ENCODE peak calls at places on chromosome 10, in six cellular contexts. S, X, Y, H, E and O are unnamed samples.

GRCh38 chr10:128642502-128642901 is 516.3 kb upstream of the MKI67 start:
- DNase-seq in S (no peak), Y (no peak), X (no peak), E (no peak), H (no peak), O (no peak)

GRCh38 chr10:130244928-130245495 is 108.8 kb downstream of the GLRX3 start:
- DNase-seq in X (no peak), E (no peak), S (no peak), H (no peak), Y (no peak), O (no peak)

GRCh38 chr10:2077231-2077630 is 339.9 kb upstream of the ADARB2 start:
- DNase-seq in H (no peak), X (no peak), Y (no peak), S (no peak), E (no peak), O (no peak)

GRCh38 chr10:113524120-113524519 is 28.7 kb upstream of the HABP2 start:
- DNase-seq in H (no peak), Y (no peak), S (no peak), X (peak), E (peak), O (no peak)

GRCh38 chr10:43265799-43266721 is 805 bp downstream of the RASGEF1A start:
- DNase-seq in S (no peak), X (peak), E (peak), H (no peak), Y (no peak), O (no peak)

GRCh38 chr10:115604627-115605026 is 511.5 kb downstream of the ATRNL1 start:
- DNase-seq in S (no peak), H (no peak), Y (no peak), E (no peak), X (no peak), O (no peak)

GRCh38 chr10:119750391-119751230 is 24.8 kb downstream of the INPP5F start:
- DNase-seq in Y (peak), E (peak), H (peak), X (peak), S (peak), O (peak)

GRCh38 chr10:13483951-13484350 is 44.9 kb downstream of the BEND7 start:
- DNase-seq in H (peak), E (no peak), Y (no peak), X (no peak), S (no peak), O (no peak)

GRCh38 chr10:17427201-17427600 is 27.2 kb downstream of the ST8SIA6 start:
- DNase-seq in X (no peak), E (no peak), S (no peak), Y (no peak), H (no peak), O (no peak)

GRCh38 chr10:58174831-58175230 is 92.9 kb downstream of the IPMK start:
- DNase-seq in Y (no peak), H (no peak), S (no peak), E (no peak), X (no peak), O (no peak)

GRCh38 chr10:132408367-132408781 is 11.4 kb downstream of the PWWP2B start:
- DNase-seq in E (no peak), Y (no peak), H (no peak), S (no peak), X (no peak), O (no peak)

GRCh38 chr10:51768886-51769285 is 69.5 kb upstream of the CSTF2T start:
- DNase-seq in Y (no peak), H (no peak), S (no peak), E (no peak), X (no peak), O (no peak)

GRCh38 chr10:30591249-30591670 is 38.3 kb downstream of the LYZL2 start:
- DNase-seq in X (no peak), S (peak), H (peak), E (no peak), Y (peak), O (peak)

GRCh38 chr10:97991875-97992274 is 38.5 kb downstream of the CRTAC1 start:
- DNase-seq in E (peak), S (peak), X (no peak), H (no peak), Y (no peak), O (peak)

GRCh38 chr10:117362313-117362712 is 12.9 kb downstream of the PDZD8 start:
- DNase-seq in E (no peak), S (no peak), Y (no peak), H (no peak), X (no peak), O (no peak)

GRCh38 chr10:122407375-122408125 is 33.0 kb downstream of the PLEKHA1 start:
- DNase-seq in X (no peak), S (no peak), H (no peak), E (no peak), Y (no peak), O (no peak)

GRCh38 chr10:111551001-111551400 is 474.2 kb downstream of the ADRA2A start:
- DNase-seq in H (no peak), S (no peak), Y (no peak), X (no peak), E (no peak), O (no peak)

GRCh38 chr10:94623572-94623971 is 60.0 kb upstream of the CYP2C18 start:
- DNase-seq in S (no peak), E (no peak), X (no peak), Y (no peak), H (no peak), O (no peak)

GRCh38 chr10:72563327-72563932 is 62.4 kb downstream of the MICU1 start:
- DNase-seq in E (no peak), Y (no peak), S (no peak), H (peak), X (no peak), O (no peak)

GRCh38 chr10:96614515-96614914 is 27.7 kb upstream of the TM9SF3 start:
- DNase-seq in X (no peak), H (no peak), S (no peak), E (no peak), Y (peak), O (no peak)

GRCh38 chr10:132363921-132364593 is 32.1 kb downstream of the LRRC27 start:
- DNase-seq in E (peak), H (no peak), X (no peak), Y (no peak), S (no peak), O (no peak)

GRCh38 chr10:26407406-26407969 is 30.7 kb upstream of the APBB1IP start:
- DNase-seq in S (no peak), E (no peak), H (no peak), X (no peak), Y (no peak), O (no peak)

GRCh38 chr10:112429147-112429546 is 17.6 kb downstream of the ZDHHC6 start:
- DNase-seq in X (no peak), Y (no peak), H (peak), E (no peak), S (no peak), O (no peak)

GRCh38 chr10:85862771-85863170 is 503.8 kb downstream of the GRID1 start:
- DNase-seq in E (no peak), X (no peak), S (no peak), Y (no peak), H (no peak), O (no peak)

GRCh38 chr10:17984056-17984455 is 32.3 kb downstream of the SLC39A12 start:
- DNase-seq in Y (no peak), S (no peak), X (no peak), H (no peak), E (no peak), O (no peak)

GRCh38 chr10:114613237-114613979 is 44.7 kb downstream of the ABLIM1 start:
- DNase-seq in E (no peak), X (no peak), H (no peak), Y (no peak), S (no peak), O (no peak)

GRCh38 chr10:87659571-87660483 is at the start of gene PAPSS2:
- DNase-seq in H (peak), E (peak), X (peak), Y (peak), S (peak), O (peak)

GRCh38 chr10:47239211-47239610 is 60.8 kb upstream of the GDF10 start:
- DNase-seq in Y (no peak), H (no peak), E (no peak), X (no peak), S (no peak), O (no peak)

GRCh38 chr10:103616705-103617361 is 123.3 kb downstream of the NEURL1 start:
- DNase-seq in E (peak), Y (no peak), X (peak), S (no peak), H (no peak), O (no peak)

GRCh38 chr10:101224910-101225823 is 4.1 kb downstream of the LBX1 start:
- DNase-seq in H (peak), E (no peak), X (no peak), Y (no peak), S (no peak), O (no peak)

GRCh38 chr10:107011113-107011512 is 153.4 kb downstream of the SORCS1 start:
- DNase-seq in X (no peak), E (no peak), Y (no peak), H (no peak), S (peak), O (no peak)

GRCh38 chr10:97279121-97279815 is 13.2 kb downstream of the ARHGAP19 start:
- DNase-seq in X (peak), Y (no peak), S (no peak), E (peak), H (no peak), O (no peak)

GRCh38 chr10:130487562-130487961 is 351.4 kb downstream of the GLRX3 start:
- DNase-seq in S (no peak), X (no peak), E (peak), Y (no peak), H (no peak), O (no peak)

GRCh38 chr10:66637273-66638036 is 288.4 kb upstream of the LRRTM3 start:
- DNase-seq in S (no peak), X (no peak), H (no peak), E (no peak), Y (peak), O (no peak)

GRCh38 chr10:32139223-32140073 is 83.2 kb upstream of the KIF5B start:
- DNase-seq in H (no peak), E (peak), S (peak), Y (peak), X (peak), O (peak)
- TF ChIP-seq CTCF in H (no peak), E (no peak), S (no peak), Y (peak), X (no peak), O (no peak)

GRCh38 chr10:77377678-77378352 is 259.8 kb downstream of the KCNMA1 start:
- DNase-seq in H (no peak), E (no peak), Y (no peak), X (no peak), S (no peak), O (no peak)
- TF ChIP-seq CTCF in H (no peak), E (no peak), Y (no peak), X (no peak), S (no peak), O (no peak)

GRCh38 chr10:127198307-127198706 is 1.9 kb upstream of the INSYN2A start:
- DNase-seq in Y (no peak), E (no peak), S (no peak), H (no peak), X (no peak), O (no peak)
- TF ChIP-seq CTCF in Y (no peak), E (no peak), S (no peak), H (no peak), X (no peak), O (no peak)

DNA sequence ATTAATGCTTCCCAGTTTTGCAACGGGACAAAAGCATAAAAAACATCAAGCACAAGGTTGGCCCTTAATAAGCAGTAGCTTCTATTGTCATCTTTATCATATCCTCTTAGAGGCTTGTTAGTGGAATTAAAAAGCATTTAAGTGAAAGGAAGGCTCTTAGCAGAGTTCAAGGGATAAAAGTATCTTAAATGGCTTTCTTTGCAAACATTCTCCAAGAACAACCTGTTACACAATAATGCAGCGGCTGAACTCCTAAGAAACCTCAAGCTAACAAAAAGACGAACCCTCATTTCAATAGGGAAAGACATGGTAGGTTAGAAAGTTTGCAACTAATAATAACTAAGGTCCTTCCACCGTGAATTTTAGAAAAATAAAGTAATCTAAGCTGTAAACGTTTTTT is 82.1 kb downstream of the MPP7 start:
- DNase-seq in H (no peak), Y (no peak), X (no peak), E (no peak), S (no peak), O (no peak)
- TF ChIP-seq CTCF in H (no peak), Y (no peak), X (no peak), E (no peak), S (no peak), O (no peak)

GRCh38 chr10:126500866-126501265 is 112.6 kb upstream of the ADAM12 start:
- DNase-seq in E (no peak), X (no peak), S (no peak), H (no peak), Y (no peak), O (no peak)

GRCh38 chr10:126504761-126505112 is 116.5 kb upstream of the ADAM12 start:
- DNase-seq in Y (no peak), S (no peak), H (no peak), E (no peak), X (no peak), O (no peak)

GRCh38 chr10:126502481-126502880 is 114.2 kb upstream of the ADAM12 start:
- DNase-seq in E (no peak), X (no peak), S (no peak), Y (no peak), H (no peak), O (no peak)

GRCh38 chr10:126501828-126502227 is 113.6 kb upstream of the ADAM12 start:
- DNase-seq in S (no peak), Y (no peak), H (no peak), E (no peak), X (no peak), O (no peak)

GRCh38 chr10:126504051-126504760 is 115.9 kb upstream of the ADAM12 start:
- DNase-seq in E (no peak), Y (no peak), H (peak), S (peak), X (no peak), O (peak)
- TF ChIP-seq CTCF in E (no peak), Y (peak), H (peak), S (peak), X (peak), O (peak)

GRCh38 chr10:62636825-62637248 is 167.7 kb upstream of the ADO start:
- DNase-seq in S (no peak), H (no peak), X (no peak), Y (no peak), E (no peak), O (no peak)

GRCh38 chr10:62640386-62640785 is 164.1 kb upstream of the ADO start:
- DNase-seq in X (peak), H (no peak), Y (peak), E (no peak), S (no peak), O (no peak)

GRCh38 chr10:62637249-62638061 is 167.1 kb upstream of the ADO start:
- DNase-seq in E (no peak), S (no peak), H (peak), Y (no peak), X (no peak), O (no peak)

GRCh38 chr10:62639139-62639538 is 165.4 kb upstream of the ADO start:
- DNase-seq in H (no peak), Y (no peak), S (no peak), E (no peak), X (no peak), O (no peak)

DNA sequence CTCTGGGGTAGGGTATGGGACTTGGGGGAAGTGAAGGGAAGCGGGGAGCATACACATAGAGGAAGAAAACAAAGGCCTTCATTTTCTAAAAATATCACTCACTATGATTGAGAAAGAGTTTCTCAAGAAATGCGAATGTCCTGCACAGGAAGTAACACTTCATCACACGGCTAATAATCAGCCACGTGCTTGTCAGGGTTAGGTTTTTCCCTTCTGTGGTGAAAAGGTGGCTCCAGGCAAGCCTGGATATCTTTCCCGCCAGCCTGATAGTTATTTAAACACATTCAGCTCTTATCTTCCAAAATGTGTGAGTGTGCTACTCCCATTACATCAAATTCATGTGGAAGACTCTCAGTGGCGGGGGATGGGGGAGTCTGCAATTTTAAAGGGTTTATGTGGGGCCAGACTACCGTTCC is 166.4 kb upstream of the ADO start:
- DNase-seq in E (no peak), X (no peak), H (peak), Y (no peak), S (no peak), O (no peak)
- TF ChIP-seq CTCF in E (no peak), X (no peak), H (no peak), Y (no peak), S (no peak), O (no peak)

DNA sequence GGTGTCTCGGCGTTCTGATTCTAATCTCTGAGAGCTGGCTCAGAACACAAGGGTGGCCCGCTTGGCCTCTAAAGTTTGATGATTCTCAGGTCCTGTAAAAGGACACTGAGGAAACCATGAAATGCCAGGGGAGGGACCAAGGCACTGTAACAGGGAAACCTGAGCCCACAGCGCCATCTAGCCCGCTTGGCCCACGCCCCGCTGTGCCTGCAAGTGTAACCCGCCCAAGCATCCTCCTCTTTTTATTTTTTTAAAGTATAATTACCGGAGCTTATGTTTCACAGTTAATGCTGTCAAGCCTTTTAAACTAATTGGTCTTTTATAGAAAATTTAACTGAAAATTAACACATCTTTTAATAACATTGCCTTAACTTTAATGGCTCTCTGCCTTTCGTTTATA is 734.7 kb downstream of the KCNMA1 start:
- DNase-seq in E (no peak), H (peak), X (no peak), Y (peak), S (peak), O (peak)
- TF ChIP-seq CTCF in E (no peak), H (peak), X (no peak), Y (peak), S (no peak), O (peak)

DNA sequence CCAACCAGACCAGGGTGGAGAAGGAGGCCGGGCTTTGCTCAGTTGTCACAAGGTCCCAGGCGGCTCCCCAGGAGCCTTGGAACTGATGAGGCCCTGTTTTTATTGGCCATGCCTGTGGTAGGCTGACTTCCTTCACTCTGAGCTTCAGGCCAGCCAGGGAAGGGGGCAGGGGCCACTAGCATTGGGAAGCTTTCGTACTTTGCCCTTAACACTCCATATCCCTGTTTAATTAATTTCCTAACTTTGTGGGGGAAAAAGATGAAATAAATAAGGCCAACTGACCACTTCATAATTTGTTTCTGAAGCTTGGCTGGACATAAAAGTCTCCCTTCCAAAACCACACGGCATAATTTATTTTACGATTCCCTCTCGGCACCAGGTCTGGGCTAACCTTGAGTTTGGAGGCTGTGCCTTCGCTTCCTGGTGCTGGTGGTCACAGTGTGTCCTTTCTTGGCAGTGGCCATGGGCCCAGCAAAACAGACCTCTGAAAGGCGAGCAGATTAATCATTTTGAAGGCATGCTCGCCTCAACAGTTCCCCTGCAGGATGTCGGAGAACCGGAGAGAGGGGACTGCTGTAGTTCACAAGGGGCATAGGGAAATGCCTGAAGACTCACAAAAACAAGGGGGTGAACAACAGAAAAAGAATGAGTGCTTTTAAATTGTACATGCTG is 965.9 kb downstream of the LRMDA start:
- DNase-seq in H (no peak), X (no peak), Y (peak), E (no peak), S (no peak), O (no peak)
- TF ChIP-seq CTCF in H (no peak), X (no peak), Y (no peak), E (no peak), S (no peak), O (no peak)

GRCh38 chr10:84739641-84740040 is 411.3 kb downstream of the CCSER2 start:
- DNase-seq in S (no peak), H (no peak), Y (no peak), E (no peak), X (no peak), O (no peak)
- TF ChIP-seq CTCF in S (no peak), H (no peak), Y (no peak), E (no peak), X (no peak), O (no peak)